ENCODE peak calls at places on chromosome 9, in ten cellular contexts. E, Q, S, W, L, B, H, X, T and V are unnamed samples. For H3K36me3, the result is how much of the 10 kb centered on the place peaks cover.

GRCh38 chr9:77384406-77384805 is 207.1 kb downstream of the VPS13A start:
- DNase-seq in E (no peak), Q (no peak), S (peak), W (no peak), L (no peak), B (no peak), H (no peak), X (peak), T (no peak), V (peak)

GRCh38 chr9:111926421-111926875 is 29.8 kb downstream of the UGCG start:
- DNase-seq in E (peak), Q (peak), S (no peak), W (no peak), L (no peak), B (no peak), H (no peak), X (peak), T (peak), V (no peak)

GRCh38 chr9:137827908-137828526 is 49.6 kb upstream of the CACNA1B start:
- DNase-seq in E (no peak), Q (no peak), S (no peak), W (no peak), L (no peak), B (no peak), H (no peak), X (no peak), T (no peak), V (no peak)

GRCh38 chr9:107750741-107751521 is 261.4 kb upstream of the KLF4 start:
- DNase-seq in E (peak), Q (no peak), S (peak), W (peak), L (no peak), B (peak), H (no peak), X (peak), T (peak), V (peak)

GRCh38 chr9:14347408-14348224 is 33.7 kb upstream of the NFIB start:
- DNase-seq in E (peak), Q (no peak), S (peak), W (no peak), L (no peak), B (no peak), H (no peak), X (peak), T (peak), V (peak)

GRCh38 chr9:75083188-75083976 is 4.6 kb downstream of the NMRK1 start:
- DNase-seq in E (no peak), Q (peak), S (peak), W (no peak), L (no peak), B (peak), H (no peak), X (no peak), T (no peak), V (peak)

GRCh38 chr9:104429147-104429546 is 74.9 kb upstream of the OR13F1 start:
- DNase-seq in E (no peak), Q (no peak), S (no peak), W (no peak), L (no peak), B (no peak), H (no peak), X (no peak), T (no peak), V (no peak)

GRCh38 chr9:35756743-35757526 is 2.9 kb upstream of the MSMP start:
- DNase-seq in E (peak), Q (peak), S (no peak), W (peak), L (peak), B (peak), H (peak), X (no peak), T (no peak), V (peak)

GRCh38 chr9:81535542-81536241 is 153.7 kb downstream of the TLE1 start:
- DNase-seq in E (no peak), Q (no peak), S (peak), W (no peak), L (peak), B (no peak), H (no peak), X (peak), T (no peak), V (no peak)

GRCh38 chr9:14692536-14692917 is 705 bp downstream of the ZDHHC21 start:
- DNase-seq in E (no peak), Q (no peak), S (no peak), W (no peak), L (no peak), B (no peak), H (no peak), X (no peak), T (no peak), V (no peak)

GRCh38 chr9:105116047-105116868 is 128.2 kb upstream of the SLC44A1 start:
- DNase-seq in E (no peak), Q (no peak), S (peak), W (no peak), L (peak), B (no peak), H (no peak), X (no peak), T (no peak), V (no peak)

GRCh38 chr9:74132986-74133385 is 364.1 kb upstream of the RORB start:
- DNase-seq in E (no peak), Q (no peak), S (no peak), W (no peak), L (no peak), B (no peak), H (no peak), X (no peak), T (no peak), V (no peak)

GRCh38 chr9:137586854-137587253 is 3.5 kb downstream of the ZMYND19 start:
- DNase-seq in E (no peak), Q (no peak), S (no peak), W (no peak), L (no peak), B (no peak), H (no peak), X (no peak), T (no peak), V (no peak)

GRCh38 chr9:19533373-19533772 is 124.6 kb downstream of the ACER2 start:
- DNase-seq in E (no peak), Q (no peak), S (peak), W (no peak), L (no peak), B (no peak), H (no peak), X (peak), T (peak), V (no peak)

GRCh38 chr9:83199240-83199639 is 136.3 kb upstream of the RASEF start:
- DNase-seq in E (no peak), Q (no peak), S (peak), W (peak), L (peak), B (peak), H (no peak), X (peak), T (no peak), V (peak)

GRCh38 chr9:92328225-92328624 is 2.5 kb downstream of the CENPP start:
- DNase-seq in E (no peak), Q (no peak), S (peak), W (peak), L (no peak), B (no peak), H (no peak), X (peak), T (peak), V (peak)

GRCh38 chr9:87035868-87036267 is 88.6 kb upstream of the GAS1 start:
- DNase-seq in E (no peak), Q (no peak), S (no peak), W (no peak), L (no peak), B (no peak), H (no peak), X (peak), T (no peak), V (no peak)

GRCh38 chr9:127884976-127885490 is 7.6 kb upstream of the AK1 start:
- DNase-seq in E (no peak), Q (no peak), S (no peak), W (no peak), L (no peak), B (no peak), H (no peak), X (no peak), T (no peak), V (no peak)

GRCh38 chr9:120396418-120396817 is 183.5 kb downstream of the CDK5RAP2 start:
- DNase-seq in E (no peak), Q (no peak), S (no peak), W (no peak), L (no peak), B (no peak), H (no peak), X (no peak), T (no peak), V (no peak)

GRCh38 chr9:122234022-122234748 is 5.4 kb upstream of the LHX6 start:
- DNase-seq in E (no peak), Q (no peak), S (no peak), W (no peak), L (no peak), B (no peak), H (no peak), X (no peak), T (no peak), V (no peak)

GRCh38 chr9:99059074-99059894 is 45.6 kb upstream of the TGFBR1 start:
- DNase-seq in E (no peak), Q (peak), S (no peak), W (no peak), L (no peak), B (no peak), H (no peak), X (no peak), T (no peak), V (no peak)

GRCh38 chr9:112696461-112696860 is 21.5 kb downstream of the INIP start:
- DNase-seq in E (no peak), Q (no peak), S (no peak), W (no peak), L (no peak), B (no peak), H (no peak), X (no peak), T (no peak), V (no peak)

GRCh38 chr9:121447341-121447834 is 52.3 kb downstream of the GGTA1 start:
- DNase-seq in E (no peak), Q (no peak), S (no peak), W (no peak), L (no peak), B (no peak), H (no peak), X (peak), T (peak), V (peak)

GRCh38 chr9:126049088-126049487 is 277.5 kb upstream of the MVB12B start:
- DNase-seq in E (no peak), Q (no peak), S (no peak), W (no peak), L (peak), B (no peak), H (no peak), X (no peak), T (no peak), V (no peak)

GRCh38 chr9:90988318-90988717 is 186.7 kb downstream of the SYK start:
- DNase-seq in E (no peak), Q (no peak), S (no peak), W (no peak), L (no peak), B (no peak), H (no peak), X (peak), T (no peak), V (peak)

GRCh38 chr9:77111408-77111807 is 65.9 kb upstream of the VPS13A start:
- DNase-seq in E (no peak), Q (no peak), S (no peak), W (no peak), L (no peak), B (no peak), H (no peak), X (no peak), T (no peak), V (no peak)

GRCh38 chr9:21616082-21616778 is 134.1 kb upstream of the IFNE start:
- DNase-seq in E (no peak), Q (no peak), S (peak), W (peak), L (no peak), B (no peak), H (no peak), X (peak), T (peak), V (peak)

GRCh38 chr9:108377881-108378280 is 477.9 kb downstream of the ACTL7B start:
- DNase-seq in E (no peak), Q (no peak), S (no peak), W (no peak), L (no peak), B (no peak), H (no peak), X (no peak), T (no peak), V (no peak)

GRCh38 chr9:134995792-134996120 is 78.0 kb upstream of the FCN1 start:
- DNase-seq in E (peak), Q (no peak), S (no peak), W (no peak), L (no peak), B (no peak), H (no peak), X (no peak), T (no peak), V (no peak)

GRCh38 chr9:120985759-120986353 is 59.3 kb upstream of the TRAF1 start:
- DNase-seq in E (no peak), Q (no peak), S (peak), W (peak), L (peak), B (no peak), H (peak), X (peak), T (no peak), V (peak)

GRCh38 chr9:133278161-133279131 is 3.4 kb upstream of the ABO start:
- DNase-seq in E (no peak), Q (no peak), S (no peak), W (no peak), L (no peak), B (peak), H (no peak), X (no peak), T (no peak), V (peak)

GRCh38 chr9:37574996-37575395 is 1.2 kb downstream of the FBXO10 start:
- DNase-seq in E (no peak), Q (no peak), S (no peak), W (no peak), L (no peak), B (no peak), H (no peak), X (peak), T (no peak), V (no peak)

GRCh38 chr9:71743217-71743705 is 25.1 kb downstream of the CEMIP2 start:
- DNase-seq in E (no peak), Q (no peak), S (no peak), W (no peak), L (no peak), B (no peak), H (no peak), X (peak), T (no peak), V (peak)

GRCh38 chr9:122060481-122060880 is 32.6 kb downstream of the TTLL11 start:
- DNase-seq in E (no peak), Q (no peak), S (no peak), W (no peak), L (no peak), B (no peak), H (no peak), X (no peak), T (no peak), V (no peak)

GRCh38 chr9:127181315-127181580 is 58.8 kb upstream of the ANGPTL2 start:
- DNase-seq in E (peak), Q (no peak), S (no peak), W (no peak), L (no peak), B (peak), H (no peak), X (no peak), T (no peak), V (no peak)

GRCh38 chr9:102652471-102652870 is 342.7 kb upstream of the CYLC2 start:
- DNase-seq in E (no peak), Q (no peak), S (no peak), W (no peak), L (no peak), B (no peak), H (no peak), X (no peak), T (no peak), V (no peak)
- H3K36me3 ChIP-seq in E (under half), Q (under half), S (under half), W (under half), L (under half), B (under half), H (under half), X (under half), T (under half), V (under half)

GRCh38 chr9:124272118-124272517 is 14.4 kb downstream of the NEK6 start:
- DNase-seq in E (no peak), Q (no peak), S (no peak), W (no peak), L (no peak), B (no peak), H (no peak), X (no peak), T (no peak), V (no peak)

GRCh38 chr9:124274738-124275137 is 17.0 kb downstream of the NEK6 start:
- DNase-seq in E (no peak), Q (no peak), S (no peak), W (no peak), L (no peak), B (no peak), H (no peak), X (no peak), T (no peak), V (no peak)

GRCh38 chr9:124272979-124273378 is 15.2 kb downstream of the NEK6 start:
- DNase-seq in E (peak), Q (no peak), S (no peak), W (no peak), L (no peak), B (no peak), H (no peak), X (no peak), T (no peak), V (no peak)

GRCh38 chr9:124273428-124274153 is 15.8 kb downstream of the NEK6 start:
- DNase-seq in E (peak), Q (no peak), S (no peak), W (no peak), L (no peak), B (no peak), H (no peak), X (no peak), T (no peak), V (no peak)

GRCh38 chr9:124274228-124274627 is 16.5 kb downstream of the NEK6 start:
- DNase-seq in E (no peak), Q (no peak), S (no peak), W (no peak), L (no peak), B (no peak), H (no peak), X (no peak), T (no peak), V (no peak)
- H3K36me3 ChIP-seq in E (under half), Q (under half), S (under half), W (under half), L (under half), B (under half), H (half or more), X (under half), T (under half), V (under half)

GRCh38 chr9:109408759-109409462 is 88.1 kb upstream of the EPB41L4B start:
- DNase-seq in E (no peak), Q (no peak), S (no peak), W (no peak), L (no peak), B (no peak), H (no peak), X (no peak), T (no peak), V (no peak)
- H3K36me3 ChIP-seq in E (half or more), Q (under half), S (under half), W (under half), L (under half), B (under half), H (under half), X (under half), T (under half), V (under half)

GRCh38 chr9:89346703-89347102 is 28.4 kb downstream of the SECISBP2 start:
- DNase-seq in E (no peak), Q (no peak), S (no peak), W (no peak), L (no peak), B (no peak), H (no peak), X (no peak), T (no peak), V (no peak)

GRCh38 chr9:89349607-89350006 is 31.3 kb downstream of the SECISBP2 start:
- DNase-seq in E (no peak), Q (no peak), S (no peak), W (no peak), L (no peak), B (no peak), H (no peak), X (no peak), T (no peak), V (no peak)

GRCh38 chr9:89350988-89351557 is 32.8 kb downstream of the SECISBP2 start:
- DNase-seq in E (no peak), Q (no peak), S (no peak), W (no peak), L (no peak), B (no peak), H (no peak), X (no peak), T (no peak), V (no peak)

GRCh38 chr9:89345476-89345875 is 27.2 kb downstream of the SECISBP2 start:
- DNase-seq in E (no peak), Q (no peak), S (no peak), W (no peak), L (no peak), B (no peak), H (no peak), X (no peak), T (no peak), V (no peak)

DNA sequence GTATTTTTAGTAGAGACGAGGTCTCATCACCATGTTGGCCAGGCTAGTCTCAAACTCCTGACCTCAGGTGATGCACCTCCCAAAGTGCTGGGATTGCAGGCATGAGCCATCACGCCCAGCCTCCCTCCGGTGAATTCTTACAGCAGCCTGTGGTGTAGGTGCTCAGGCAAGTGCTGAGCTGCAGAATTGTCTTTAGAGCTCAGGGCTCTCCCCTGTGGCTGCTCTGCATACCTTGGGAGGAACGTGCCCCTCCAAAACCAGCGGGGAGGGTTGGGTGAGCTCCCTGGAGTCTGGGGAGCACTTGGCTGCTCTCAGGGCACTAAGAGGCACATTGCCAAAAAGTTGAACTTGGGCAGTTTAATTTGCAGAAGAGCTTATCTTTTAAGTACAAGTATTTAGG is 29.4 kb downstream of the SECISBP2 start:
- DNase-seq in E (no peak), Q (no peak), S (no peak), W (no peak), L (no peak), B (no peak), H (no peak), X (no peak), T (no peak), V (no peak)
- H3K36me3 ChIP-seq in E (half or more), Q (half or more), S (under half), W (under half), L (half or more), B (half or more), H (half or more), X (under half), T (under half), V (under half)